ENCODE peak calls at places on chromosome 2, in seven cellular contexts. I, H, N, Z, A, J and V are unnamed samples. For H3K4me1, the result is how much of the 10 kb centered on the place peaks cover.

GRCh38 chr2:231412616-231412963 is 17.1 kb downstream of the B3GNT7 start:
- DNase-seq in I (no peak), H (no peak), N (no peak), J (no peak), A (no peak), Z (no peak), V (no peak)

GRCh38 chr2:112916145-112916571 is 5.2 kb downstream of the IL37 start:
- DNase-seq in A (no peak), I (no peak), H (no peak), J (no peak), Z (no peak), N (no peak), V (no peak)

GRCh38 chr2:63060079-63060482 is 9.5 kb downstream of the OTX1 start:
- DNase-seq in Z (no peak), H (no peak), A (no peak), J (no peak), I (no peak), N (no peak), V (no peak)

GRCh38 chr2:64857581-64858471 is 131.4 kb upstream of the SLC1A4 start:
- DNase-seq in A (peak), H (no peak), I (no peak), N (no peak), Z (peak), J (no peak), V (no peak)

GRCh38 chr2:216082805-216083204 is 1.1 kb downstream of the TMEM169 start:
- DNase-seq in N (no peak), Z (no peak), A (peak), J (no peak), H (no peak), I (no peak), V (no peak)

GRCh38 chr2:64943387-64944150 is 45.6 kb upstream of the SLC1A4 start:
- DNase-seq in J (no peak), Z (peak), N (no peak), A (peak), I (no peak), H (no peak), V (no peak)

GRCh38 chr2:43169091-43169936 is 57.1 kb downstream of the ZFP36L2 start:
- DNase-seq in J (no peak), Z (no peak), H (no peak), A (no peak), N (peak), I (no peak), V (no peak)

GRCh38 chr2:96835830-96836229 is 8.0 kb downstream of the ANKRD23 start:
- DNase-seq in Z (no peak), H (no peak), N (no peak), J (no peak), I (no peak), A (no peak), V (no peak)

GRCh38 chr2:159129807-159130206 is 156.7 kb downstream of the WDSUB1 start:
- DNase-seq in A (no peak), I (no peak), Z (no peak), J (no peak), N (no peak), H (no peak), V (no peak)

GRCh38 chr2:149586898-149587219 is 716 bp downstream of the MMADHC start:
- DNase-seq in A (no peak), I (no peak), N (no peak), H (no peak), Z (no peak), J (no peak), V (no peak)

GRCh38 chr2:173943139-173943538 is 22.0 kb downstream of the SP3 start:
- DNase-seq in H (no peak), A (no peak), Z (no peak), I (no peak), J (no peak), N (no peak), V (no peak)

GRCh38 chr2:16408331-16409005 is 257.2 kb downstream of the CYRIA start:
- DNase-seq in Z (no peak), I (no peak), H (no peak), J (no peak), N (no peak), A (no peak), V (no peak)

GRCh38 chr2:212367431-212367830 is 171.2 kb downstream of the ERBB4 start:
- DNase-seq in I (no peak), A (no peak), J (no peak), N (no peak), Z (no peak), H (no peak), V (no peak)

GRCh38 chr2:210752532-210752931 is 196.1 kb downstream of the CPS1 start:
- DNase-seq in I (no peak), N (no peak), Z (peak), J (no peak), A (no peak), H (no peak), V (no peak)
- H3K27ac ChIP-seq in I (no peak), N (no peak), Z (no peak), J (no peak), A (no peak), H (no peak), V (no peak)

GRCh38 chr2:101787097-101787496 is 89.6 kb downstream of the MAP4K4 start:
- DNase-seq in I (no peak), H (no peak), J (no peak), N (no peak), A (no peak), Z (no peak), V (no peak)
- H3K4me1 ChIP-seq in I (under half), H (under half), J (under half), N (under half), A (under half), Z (under half), V (under half)

DNA sequence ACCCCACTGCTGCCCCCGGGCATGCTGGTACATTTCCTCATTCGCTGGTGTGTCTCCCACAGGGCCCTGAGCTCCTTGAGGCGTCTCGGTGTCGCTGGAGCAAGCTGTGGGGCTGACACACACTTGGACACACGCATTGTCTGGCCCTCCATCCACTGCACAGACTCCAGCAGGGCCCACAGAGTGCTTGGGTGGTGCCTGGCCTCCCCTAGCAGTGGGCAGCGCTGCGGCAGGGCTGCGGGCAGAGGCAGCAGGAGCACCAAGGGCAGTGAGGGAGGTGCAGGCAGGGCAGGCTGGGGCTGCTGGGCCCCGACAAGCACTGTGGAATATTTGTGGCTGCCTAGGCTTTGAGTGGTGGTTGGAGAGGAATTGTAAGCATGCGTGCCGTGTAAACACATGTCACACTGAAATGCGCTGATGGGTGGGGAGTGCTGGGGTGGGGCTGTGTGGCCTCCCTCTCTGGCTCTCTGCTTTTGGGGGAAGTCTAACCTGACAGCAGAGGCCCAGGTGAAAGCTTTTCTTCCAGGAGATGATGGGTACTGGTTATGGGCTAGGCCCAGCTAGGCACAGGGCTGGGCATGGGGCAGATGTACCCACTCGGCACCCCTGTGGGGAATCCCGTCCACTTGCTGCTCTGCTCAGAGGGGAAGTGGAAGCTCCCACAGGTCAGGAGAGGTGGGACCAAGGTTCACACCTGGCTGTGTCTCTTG is 55.5 kb upstream of the HS6ST1 start:
- DNase-seq in N (no peak), A (peak), I (no peak), H (peak), J (no peak), Z (peak), V (no peak)
- H3K4me3 ChIP-seq in N (no peak), A (no peak), I (no peak), H (no peak), J (no peak), Z (no peak), V (no peak)

DNA sequence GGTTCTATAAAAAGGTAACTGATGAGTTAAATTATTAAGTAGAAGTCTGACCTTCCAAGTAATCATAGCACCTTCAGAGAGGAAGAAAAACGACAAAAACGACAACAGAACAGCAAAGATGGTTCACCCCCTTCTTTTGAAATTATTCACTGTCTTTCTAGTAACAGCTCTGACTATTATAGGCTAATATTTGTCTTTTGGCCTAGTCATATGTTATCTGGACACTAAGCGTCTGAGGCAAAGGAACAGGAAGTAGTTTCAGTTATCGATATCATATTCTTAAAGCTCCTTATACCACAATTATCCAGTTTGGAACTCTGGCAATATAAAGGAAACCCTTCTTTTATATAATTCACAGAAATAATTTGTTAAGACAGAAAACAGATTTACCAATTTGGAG is 27.6 kb upstream of the SLC40A1 start:
- DNase-seq in A (no peak), N (no peak), Z (no peak), I (no peak), J (no peak), H (no peak), V (no peak)
- H3K27ac ChIP-seq in A (no peak), N (no peak), Z (no peak), I (no peak), J (peak), H (no peak), V (no peak)

GRCh38 chr2:19991895-19992294 is 2.0 kb upstream of the WDR35 start:
- DNase-seq in H (no peak), N (no peak), J (no peak), Z (no peak), I (no peak), A (no peak), V (no peak)
- H3K4me1 ChIP-seq in H (under half), N (under half), J (under half), Z (under half), I (under half), A (under half), V (under half)